ENCODE peak calls at places on chromosomes 13 and 19, in six cellular contexts. B, Y, F, P, U and Q are unnamed samples. For H3K4me1, the result is how much of the 10 kb centered on the place peaks cover.

GRCh38 chr13:77409412-77409811 is 82.5 kb upstream of the MYCBP2 start:
- DNase-seq in B (no peak), Y (no peak), F (no peak), P (no peak), U (no peak), Q (no peak)

GRCh38 chr19:57280165-57280912 is at the start of gene ZNF460:
- DNase-seq in B (peak), Y (peak), F (peak), P (peak), U (peak), Q (peak)

GRCh38 chr13:30862707-30863106 is 43.4 kb upstream of the MEDAG start:
- DNase-seq in B (no peak), Y (no peak), F (peak), P (no peak), U (no peak), Q (no peak)

GRCh38 chr13:24625870-24626419 is 54.3 kb upstream of the ATP12A start:
- DNase-seq in B (no peak), Y (no peak), F (no peak), P (no peak), U (peak), Q (no peak)

GRCh38 chr19:8045872-8046568 is 6.5 kb upstream of the CCL25 start:
- DNase-seq in B (no peak), Y (no peak), F (no peak), P (no peak), U (no peak), Q (no peak)

GRCh38 chr13:61286148-61286745 is 129.4 kb downstream of the PCDH20 start:
- DNase-seq in B (peak), Y (no peak), F (no peak), P (no peak), U (no peak), Q (no peak)

GRCh38 chr13:99119686-99120085 is 81.0 kb upstream of the UBAC2 start:
- DNase-seq in B (no peak), Y (no peak), F (no peak), P (no peak), U (no peak), Q (no peak)

GRCh38 chr19:38082256-38083118 is 141.5 kb downstream of the DPF1 start:
- DNase-seq in B (no peak), Y (no peak), F (no peak), P (no peak), U (no peak), Q (no peak)

GRCh38 chr13:18235172-18235571 is 946.5 kb downstream of the TUBA3C start:
- DNase-seq in B (no peak), Y (no peak), F (no peak), P (no peak), U (no peak), Q (no peak)

GRCh38 chr13:77928909-77929308 is 10.3 kb upstream of the EDNRB start:
- DNase-seq in B (no peak), Y (no peak), F (no peak), P (no peak), U (no peak), Q (no peak)

GRCh38 chr19:10751109-10751972 is 33.5 kb downstream of the DNM2 start:
- DNase-seq in B (no peak), Y (no peak), F (no peak), P (no peak), U (peak), Q (no peak)

GRCh38 chr13:114111577-114111976 is 20.8 kb downstream of the RASA3 start:
- DNase-seq in B (no peak), Y (peak), F (no peak), P (no peak), U (no peak), Q (no peak)

GRCh38 chr13:101289764-101290163 is 126.5 kb downstream of the NALCN start:
- DNase-seq in B (peak), Y (peak), F (no peak), P (no peak), U (no peak), Q (no peak)

GRCh38 chr13:51614350-51614786 is 30.1 kb downstream of the WDFY2 start:
- DNase-seq in B (no peak), Y (no peak), F (no peak), P (peak), U (no peak), Q (no peak)

GRCh38 chr13:94967183-94968039 is 255.1 kb upstream of the SOX21 start:
- DNase-seq in B (peak), Y (no peak), F (no peak), P (no peak), U (no peak), Q (no peak)

GRCh38 chr13:114027826-114028225 is 54.0 kb upstream of the C13orf46 start:
- DNase-seq in B (no peak), Y (no peak), F (no peak), P (no peak), U (no peak), Q (no peak)

GRCh38 chr19:10116085-10116865 is 3.4 kb downstream of the EIF3G start:
- DNase-seq in B (no peak), Y (no peak), F (no peak), P (no peak), U (no peak), Q (no peak)

GRCh38 chr13:36712785-36713184 is 39.0 kb downstream of the SERTM1 start:
- DNase-seq in B (no peak), Y (peak), F (no peak), P (no peak), U (no peak), Q (no peak)

GRCh38 chr19:33665776-33666175 is 44.0 kb downstream of the CHST8 start:
- DNase-seq in B (no peak), Y (no peak), F (no peak), P (no peak), U (no peak), Q (no peak)

GRCh38 chr13:46183018-46183940 is 1.3 kb upstream of the LCP1 start:
- DNase-seq in B (no peak), Y (no peak), F (no peak), P (no peak), U (no peak), Q (no peak)

GRCh38 chr13:22200469-22200868 is 529.6 kb downstream of the FGF9 start:
- DNase-seq in B (no peak), Y (no peak), F (no peak), P (no peak), U (no peak), Q (no peak)

GRCh38 chr13:47372742-47373141 is 475.9 kb upstream of the HTR2A start:
- DNase-seq in B (no peak), Y (peak), F (no peak), P (no peak), U (no peak), Q (no peak)

GRCh38 chr13:35475960-35476943 is at the start of gene MAB21L1:
- DNase-seq in B (peak), Y (peak), F (no peak), P (no peak), U (peak), Q (no peak)

GRCh38 chr13:28531195-28531955 is 36.4 kb upstream of the FLT1 start:
- DNase-seq in B (peak), Y (peak), F (no peak), P (peak), U (peak), Q (no peak)

GRCh38 chr19:4015705-4016402 is 8.3 kb downstream of the PIAS4 start:
- DNase-seq in B (no peak), Y (no peak), F (no peak), P (no peak), U (no peak), Q (no peak)

GRCh38 chr19:15247107-15248014 is 15.1 kb upstream of the EPHX3 start:
- DNase-seq in B (no peak), Y (no peak), F (no peak), P (no peak), U (no peak), Q (no peak)

GRCh38 chr19:15244106-15244803 is 12.0 kb upstream of the EPHX3 start:
- DNase-seq in B (no peak), Y (no peak), F (no peak), P (no peak), U (no peak), Q (no peak)

GRCh38 chr19:15246198-15246481 is 13.9 kb upstream of the EPHX3 start:
- DNase-seq in B (no peak), Y (no peak), F (no peak), P (no peak), U (no peak), Q (no peak)

GRCh38 chr19:15244808-15245207 is 12.6 kb upstream of the EPHX3 start:
- DNase-seq in B (no peak), Y (no peak), F (no peak), P (no peak), U (no peak), Q (no peak)

GRCh38 chr19:15245370-15246197 is 13.3 kb upstream of the EPHX3 start:
- DNase-seq in B (no peak), Y (no peak), F (no peak), P (no peak), U (no peak), Q (no peak)
- H3K4me1 ChIP-seq in B (under half), Y (under half), F (half or more), P (half or more), U (under half), Q (half or more)

DNA sequence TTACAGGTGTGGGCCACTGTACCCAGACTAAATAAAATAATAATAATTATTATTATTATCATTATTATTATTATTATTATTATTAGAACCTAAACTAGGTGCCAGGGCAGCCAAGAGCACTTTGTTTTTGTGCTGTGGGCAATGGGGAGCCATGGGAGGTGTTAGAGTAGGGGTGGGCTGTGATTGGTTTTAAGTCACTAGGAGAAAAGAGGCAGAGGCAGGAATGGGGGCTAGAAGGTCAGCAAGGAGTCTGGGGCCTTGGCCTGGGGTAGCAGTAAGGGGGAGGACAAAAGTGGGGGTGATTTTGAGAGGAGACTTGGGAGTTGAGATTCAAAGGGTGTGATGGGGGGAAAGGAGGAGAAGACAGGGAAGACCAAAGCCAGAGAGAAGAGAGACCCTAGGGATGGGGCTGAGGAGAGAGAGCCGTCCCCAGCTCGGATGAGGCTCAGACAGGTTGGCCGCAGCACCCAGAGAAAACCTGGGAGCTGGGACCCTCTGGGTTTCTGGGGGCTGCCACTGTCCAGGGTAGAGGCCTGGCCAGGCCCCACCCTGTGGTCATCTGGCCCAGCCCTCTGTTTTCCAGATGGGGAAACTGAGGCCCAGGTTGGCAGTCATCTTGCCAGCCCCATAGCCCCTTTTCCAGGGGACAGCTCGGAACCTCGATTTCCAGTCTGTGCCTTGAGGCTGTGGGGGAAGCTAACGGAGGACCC is 17.8 kb upstream of the BTBD2 start:
- DNase-seq in B (no peak), Y (no peak), F (no peak), P (no peak), U (no peak), Q (no peak)
- H3K4me1 ChIP-seq in B (under half), Y (under half), F (under half), P (under half), U (under half), Q (half or more)

GRCh38 chr19:1645299-1645698 is 7.1 kb downstream of the TCF3 start:
- DNase-seq in B (no peak), Y (no peak), F (no peak), P (no peak), U (no peak), Q (no peak)
- H3K4me1 ChIP-seq in B (under half), Y (under half), F (under half), P (under half), U (under half), Q (under half)

DNA sequence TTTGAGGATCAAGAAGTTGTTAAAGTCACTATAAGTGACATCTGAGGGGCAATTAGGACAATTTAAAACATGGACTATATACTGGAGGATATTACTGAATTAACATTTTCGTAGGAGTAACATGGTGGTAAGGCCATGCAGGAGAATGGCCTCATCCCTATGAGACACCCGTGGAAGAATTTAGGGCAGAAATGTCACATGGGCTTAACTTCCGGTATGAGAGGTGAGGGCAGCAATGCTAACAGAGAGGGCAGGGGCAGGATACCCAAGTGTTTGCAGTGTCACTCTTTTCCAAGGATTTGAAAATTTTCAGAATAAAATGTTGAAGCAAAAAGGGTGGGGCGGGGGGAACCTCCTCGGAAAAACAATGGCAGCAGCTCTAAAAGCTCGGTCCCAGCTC is 23.6 kb downstream of the RANBP3 start:
- DNase-seq in B (no peak), Y (peak), F (no peak), P (no peak), U (no peak), Q (no peak)
- H3K4me1 ChIP-seq in B (half or more), Y (under half), F (half or more), P (half or more), U (under half), Q (half or more)

GRCh38 chr19:34734601-34735103 is 609 bp downstream of the ZNF181 start:
- DNase-seq in B (no peak), Y (no peak), F (no peak), P (no peak), U (peak), Q (no peak)
- H3K4me1 ChIP-seq in B (under half), Y (under half), F (under half), P (under half), U (under half), Q (under half)

DNA sequence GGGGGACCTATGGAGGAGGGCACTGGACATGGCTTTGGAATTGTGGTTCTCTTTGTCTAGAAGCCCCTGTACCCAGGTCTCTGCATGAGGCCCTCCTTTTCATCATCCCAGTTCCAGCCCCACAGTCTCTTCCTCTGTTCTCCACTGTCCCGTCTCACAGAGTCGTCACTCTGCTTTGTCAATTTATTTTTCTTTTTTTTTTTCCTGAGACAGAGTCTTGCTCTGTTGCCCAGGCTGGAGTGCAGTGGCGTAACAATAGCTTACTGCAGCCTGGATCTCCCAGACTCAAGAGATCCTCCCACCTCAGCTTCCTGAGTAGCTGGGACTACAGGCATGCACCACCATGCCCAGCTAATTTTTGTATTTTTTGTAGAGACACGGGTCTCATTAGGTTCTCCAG is 619 bp upstream of the EXOC3L2 start:
- DNase-seq in B (no peak), Y (no peak), F (no peak), P (no peak), U (no peak), Q (no peak)
- H3K4me1 ChIP-seq in B (under half), Y (under half), F (under half), P (under half), U (under half), Q (under half)

DNA sequence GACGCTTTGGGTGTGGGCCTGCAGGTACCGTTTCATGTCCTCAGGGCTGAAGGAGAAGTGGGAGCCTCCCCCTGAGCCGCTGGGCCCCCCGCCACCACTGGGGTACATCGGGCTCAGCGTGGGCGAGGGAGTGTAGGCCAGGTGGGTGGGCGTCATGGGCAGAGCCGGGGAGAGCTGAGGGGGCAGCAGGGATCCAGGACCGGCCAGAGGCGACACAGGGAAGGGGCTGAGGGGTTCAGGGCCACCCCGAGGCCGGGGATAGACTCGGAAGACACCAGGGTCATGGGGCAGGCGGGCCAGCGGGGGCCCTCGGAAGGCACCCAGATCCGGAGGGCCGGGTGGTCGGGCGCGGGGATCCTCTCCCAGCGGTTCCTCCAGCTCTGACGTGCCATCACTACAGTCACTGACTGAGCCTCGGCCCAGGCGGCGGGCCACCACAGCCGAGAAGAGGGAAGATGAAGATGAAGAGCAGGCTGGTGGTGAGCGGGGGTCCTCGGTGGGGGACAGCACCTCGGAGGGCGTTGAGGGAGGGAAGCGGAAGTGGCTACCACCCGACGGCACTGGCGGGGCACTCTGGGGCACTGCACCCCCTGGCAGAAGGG is 5.7 kb downstream of the ERF start:
- DNase-seq in B (no peak), Y (no peak), F (no peak), P (no peak), U (no peak), Q (no peak)
- H3K4me1 ChIP-seq in B (under half), Y (under half), F (half or more), P (half or more), U (under half), Q (half or more)

DNA sequence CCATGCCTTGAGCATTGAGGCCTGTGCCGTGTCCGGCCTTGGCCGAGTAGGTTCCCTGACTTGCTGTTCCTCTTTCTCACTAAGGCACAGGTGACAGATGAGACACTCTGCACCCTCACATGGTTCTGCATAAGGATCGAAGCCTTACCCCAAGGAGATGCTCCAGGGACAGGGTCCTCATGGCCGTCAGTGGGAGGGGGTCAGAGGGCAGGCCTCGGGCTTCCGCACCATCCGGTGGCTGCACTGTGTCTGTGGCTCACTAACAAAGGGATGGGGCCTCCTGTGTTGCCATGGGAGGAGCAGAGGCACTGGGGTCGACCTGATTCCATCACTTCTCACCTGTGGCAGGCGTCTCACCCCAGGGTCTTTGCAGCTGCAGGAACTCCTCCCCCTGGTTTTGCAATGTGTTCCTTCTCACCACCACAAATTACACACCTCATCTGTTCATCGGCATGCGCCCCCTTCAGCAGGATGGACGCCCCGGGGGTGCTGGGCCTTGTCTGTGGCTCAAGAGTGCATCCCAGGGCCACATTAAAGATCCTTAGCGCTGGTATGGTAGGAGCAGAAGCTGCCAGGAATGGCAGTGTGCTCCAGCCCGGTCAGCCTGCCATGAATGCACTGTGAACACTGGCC is 113.3 kb upstream of the SOX1 start:
- DNase-seq in B (no peak), Y (no peak), F (no peak), P (no peak), U (no peak), Q (no peak)
- H3K4me1 ChIP-seq in B (under half), Y (under half), F (under half), P (under half), U (under half), Q (under half)